ENCODE peak calls at places on chromosomes 4 and X, in eight cellular contexts. V is mammary epithelial cell; I is testis; P is CD4-positive, CD25-positive, alpha-beta regulatory T cell; Q is neural progenitor cell; Z is hepatocyte; U is psoas muscle; R is fibroblast of lung. W is an unnamed sample. For H3K4me1, the result is how much of the 10 kb centered on the place peaks cover.

GRCh38 chr4:36709986-36710385 is 428.6 kb downstream of the DTHD1 start:
- DNase-seq in V (no peak), I (no peak), P (no peak), Q (no peak), Z (no peak), U (no peak), R (no peak), W (no peak)

GRCh38 chr4:29581469-29581868 is 1138.7 kb upstream of the PCDH7 start:
- DNase-seq in V (no peak), I (peak), P (no peak), Q (no peak), Z (peak), U (no peak), R (peak), W (peak)

GRCh38 chr4:54657194-54657555 is 582 bp upstream of the KIT start:
- DNase-seq in V (no peak), I (peak), P (no peak), Q (peak), Z (no peak), U (no peak), R (no peak), W (no peak)

GRCh38 chrX:20116087-20116574 is 576 bp downstream of the MAP7D2 start:
- DNase-seq in V (no peak), I (peak), P (no peak), Q (peak), Z (no peak), U (no peak), R (no peak), W (no peak)

GRCh38 chr4:82500106-82500738 is 61.6 kb downstream of the TMEM150C start:
- DNase-seq in V (no peak), I (no peak), P (no peak), Q (no peak), Z (no peak), U (no peak), R (peak), W (peak)

GRCh38 chrX:37350034-37350365 is 836 bp downstream of the PRRG1 start:
- DNase-seq in V (peak), I (no peak), P (no peak), Q (no peak), Z (peak), U (no peak), R (peak), W (peak)

GRCh38 chrX:68699960-68700746 is 52.7 kb downstream of the STARD8 start:
- DNase-seq in V (peak), I (no peak), P (no peak), Q (no peak), Z (no peak), U (no peak), R (no peak), W (no peak)

GRCh38 chr4:164531336-164531735 is 222.6 kb upstream of the SMIM31 start:
- DNase-seq in V (peak), I (no peak), P (no peak), Q (no peak), Z (peak), U (no peak), R (no peak), W (no peak)

GRCh38 chr4:40046311-40046980 is 10.2 kb upstream of the N4BP2 start:
- DNase-seq in V (peak), I (no peak), P (no peak), Q (no peak), Z (peak), U (no peak), R (peak), W (peak)

GRCh38 chr4:96035727-96036126 is 195.8 kb downstream of the PDHA2 start:
- DNase-seq in V (peak), I (peak), P (no peak), Q (peak), Z (no peak), U (no peak), R (peak), W (peak)

GRCh38 chr4:77065382-77065781 is 10.4 kb downstream of the CCNI start:
- DNase-seq in V (peak), I (no peak), P (no peak), Q (no peak), Z (no peak), U (no peak), R (no peak), W (peak)

GRCh38 chr4:121077496-121077895 is 5.2 kb upstream of the NDNF start:
- DNase-seq in V (no peak), I (no peak), P (no peak), Q (no peak), Z (no peak), U (no peak), R (no peak), W (no peak)

GRCh38 chrX:38232287-38232686 is 11.6 kb upstream of the SRPX start:
- DNase-seq in V (peak), I (no peak), P (no peak), Q (no peak), Z (no peak), U (no peak), R (peak), W (peak)

GRCh38 chr4:94177822-94178221 is 29.8 kb upstream of the SMARCAD1 start:
- DNase-seq in V (no peak), I (no peak), P (no peak), Q (peak), Z (no peak), U (no peak), R (no peak), W (no peak)

GRCh38 chr4:185710487-185710995 is 101.5 kb downstream of the SORBS2 start:
- DNase-seq in V (peak), I (no peak), P (no peak), Q (no peak), Z (no peak), U (no peak), R (no peak), W (no peak)

GRCh38 chr4:149980941-149981340 is 97.3 kb upstream of the DCLK2 start:
- DNase-seq in V (peak), I (peak), P (peak), Q (peak), Z (peak), U (peak), R (peak), W (peak)

GRCh38 chr4:130238121-130238520 is 1142.2 kb downstream of the C4orf33 start:
- DNase-seq in V (no peak), I (no peak), P (no peak), Q (no peak), Z (no peak), U (no peak), R (no peak), W (peak)

GRCh38 chr4:122827258-122827887 is 742 bp downstream of the FGF2 start:
- DNase-seq in V (peak), I (peak), P (peak), Q (peak), Z (peak), U (peak), R (peak), W (peak)

GRCh38 chrX:131975851-131976250 is 47.3 kb upstream of the STK26 start:
- DNase-seq in V (no peak), I (no peak), P (no peak), Q (no peak), Z (no peak), U (no peak), R (no peak), W (peak)

GRCh38 chr4:110170861-110171260 is 27.6 kb downstream of the ELOVL6 start:
- DNase-seq in V (no peak), I (no peak), P (no peak), Q (peak), Z (no peak), U (no peak), R (no peak), W (no peak)

GRCh38 chr4:65669008-65669971 is 999 bp downstream of the EPHA5 start:
- DNase-seq in V (no peak), I (no peak), P (no peak), Q (peak), Z (peak), U (no peak), R (peak), W (peak)
- H3K4me3 ChIP-seq in V (no peak), I (peak), P (no peak), Q (peak), Z (peak), U (peak), R (peak), W (peak)

DNA sequence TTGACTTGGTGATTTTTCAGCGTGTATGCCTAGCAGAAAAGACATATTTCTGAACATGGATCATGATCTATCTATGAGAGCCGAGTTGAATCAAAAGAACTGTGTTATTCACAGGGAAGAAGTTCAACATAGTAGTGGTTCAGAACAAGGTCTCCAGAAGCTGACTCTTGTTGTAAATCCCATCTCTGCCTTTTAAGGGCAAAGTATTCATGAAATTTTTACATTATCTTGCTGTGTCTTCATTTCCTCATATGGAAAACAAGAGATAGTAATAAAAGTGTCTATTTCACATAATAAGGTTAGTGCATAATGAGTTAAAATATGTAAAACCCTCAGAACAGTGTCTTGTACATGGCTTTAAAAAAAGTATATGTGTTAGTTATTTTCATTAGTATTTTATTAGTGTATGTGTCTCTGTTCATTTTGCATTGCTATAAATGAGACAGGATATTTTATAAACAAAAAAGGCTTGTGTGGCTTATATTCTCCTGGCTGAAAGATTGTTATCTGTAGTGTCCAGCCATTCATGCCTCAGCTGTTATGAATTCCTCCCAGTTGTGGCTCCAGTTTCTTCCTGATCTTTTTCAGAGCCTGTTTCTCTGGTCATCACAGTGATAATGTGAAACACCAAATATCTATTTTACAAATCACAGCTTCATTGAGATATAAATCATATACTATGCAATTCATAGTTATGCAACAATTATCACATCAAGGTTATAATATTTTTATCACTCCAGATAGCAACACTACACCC is 1351.3 kb downstream of the STIM2 start:
- DNase-seq in V (no peak), I (no peak), P (no peak), Q (no peak), Z (no peak), U (no peak), R (no peak), W (peak)
- H3K4me1 ChIP-seq in V (under half), I (under half), P (under half), Q (under half), Z (under half), U (under half), R (under half), W (under half)

GRCh38 chrX:130108647-130109428 is 1.5 kb downstream of the ELF4 start:
- DNase-seq in V (peak), I (no peak), P (peak), Q (no peak), Z (peak), U (peak), R (no peak), W (peak)
- H3K4me3 ChIP-seq in V (peak), I (no peak), P (peak), Q (no peak), Z (peak), U (peak), R (peak), W (peak)

GRCh38 chr4:176014583-176015108 is 51.0 kb upstream of the WDR17 start:
- DNase-seq in V (no peak), I (no peak), P (no peak), Q (no peak), Z (no peak), U (no peak), R (no peak), W (no peak)

GRCh38 chr4:176013466-176014247 is 52.0 kb upstream of the WDR17 start:
- DNase-seq in V (no peak), I (no peak), P (no peak), Q (no peak), Z (no peak), U (no peak), R (no peak), W (no peak)

GRCh38 chr4:176005766-176006165 is 59.9 kb upstream of the WDR17 start:
- DNase-seq in V (no peak), I (no peak), P (no peak), Q (no peak), Z (no peak), U (no peak), R (no peak), W (no peak)

GRCh38 chr4:176009254-176009653 is 56.4 kb upstream of the WDR17 start:
- DNase-seq in V (no peak), I (no peak), P (no peak), Q (no peak), Z (no peak), U (no peak), R (no peak), W (no peak)

DNA sequence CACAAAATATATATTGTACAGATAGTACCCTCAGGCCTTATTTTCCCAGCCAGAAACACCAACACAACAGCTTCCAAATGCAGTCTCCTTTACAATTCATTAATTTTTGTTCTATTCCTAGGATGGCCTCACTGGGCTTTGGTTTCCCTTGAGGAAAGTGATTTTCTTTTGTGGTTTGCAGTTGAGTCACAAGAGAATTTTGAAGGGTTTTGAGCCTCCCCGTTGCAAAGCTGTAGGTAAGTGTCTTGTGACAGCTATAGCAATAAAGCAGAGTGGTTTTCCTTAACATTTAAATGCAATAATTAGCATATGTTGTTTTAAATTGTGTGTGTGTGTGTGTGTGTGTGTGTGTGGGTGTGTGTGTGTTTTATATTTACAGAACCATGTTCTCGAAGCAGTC is 54.1 kb upstream of the WDR17 start:
- DNase-seq in V (peak), I (no peak), P (no peak), Q (no peak), Z (no peak), U (no peak), R (no peak), W (no peak)
- H3K4me1 ChIP-seq in V (under half), I (under half), P (under half), Q (under half), Z (under half), U (under half), R (under half), W (under half)

DNA sequence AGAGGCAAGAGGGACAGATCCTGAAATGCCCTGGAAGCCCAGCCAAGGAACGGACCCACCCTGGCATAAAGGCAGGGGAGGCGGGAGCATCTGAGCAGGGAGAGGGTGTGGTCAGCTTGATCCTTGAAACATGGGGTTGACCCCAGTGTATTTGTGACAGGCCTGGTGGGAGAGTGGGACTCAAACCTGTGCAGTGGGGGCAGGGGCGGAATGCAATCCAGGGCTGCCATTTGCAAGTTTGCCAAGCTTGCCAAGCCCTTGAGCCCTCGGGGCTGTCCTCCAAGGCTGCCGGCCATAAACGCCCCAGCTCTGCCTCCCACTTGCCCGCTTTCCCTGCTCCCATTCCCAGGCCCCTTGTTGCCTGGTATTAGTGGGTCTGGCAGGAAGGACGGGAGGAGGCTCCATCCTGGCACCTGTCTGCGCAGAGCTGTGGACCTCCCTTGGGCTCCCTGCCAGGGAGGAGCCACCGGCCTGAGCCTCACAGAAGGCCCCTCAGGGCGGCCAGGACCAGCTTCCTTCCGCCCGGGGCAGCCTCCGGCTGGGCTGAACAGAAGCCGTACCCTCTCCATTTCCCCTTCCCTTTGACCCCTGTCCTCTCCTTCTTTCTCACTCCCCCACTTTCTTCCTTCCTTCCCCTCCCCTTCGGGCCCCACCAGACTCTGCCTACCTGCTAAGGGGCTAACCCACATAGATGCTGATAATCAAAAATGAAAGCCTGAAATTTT is 661 bp downstream of the S100P start:
- DNase-seq in V (no peak), I (no peak), P (peak), Q (no peak), Z (no peak), U (no peak), R (no peak), W (no peak)
- H3K4me3 ChIP-seq in V (no peak), I (no peak), P (no peak), Q (no peak), Z (no peak), U (no peak), R (no peak), W (no peak)

GRCh38 chr4:140719693-140720092 is 36.5 kb downstream of the TBC1D9 start:
- DNase-seq in V (no peak), I (no peak), P (no peak), Q (no peak), Z (no peak), U (no peak), R (no peak), W (no peak)
- H3K4me1 ChIP-seq in V (under half), I (under half), P (under half), Q (under half), Z (under half), U (under half), R (under half), W (under half)

GRCh38 chr4:173256825-173257224 is 77.3 kb downstream of the HMGB2 start:
- DNase-seq in V (no peak), I (no peak), P (no peak), Q (no peak), Z (no peak), U (no peak), R (no peak), W (no peak)
- H3K4me3 ChIP-seq in V (no peak), I (no peak), P (no peak), Q (no peak), Z (no peak), U (no peak), R (no peak), W (no peak)

DNA sequence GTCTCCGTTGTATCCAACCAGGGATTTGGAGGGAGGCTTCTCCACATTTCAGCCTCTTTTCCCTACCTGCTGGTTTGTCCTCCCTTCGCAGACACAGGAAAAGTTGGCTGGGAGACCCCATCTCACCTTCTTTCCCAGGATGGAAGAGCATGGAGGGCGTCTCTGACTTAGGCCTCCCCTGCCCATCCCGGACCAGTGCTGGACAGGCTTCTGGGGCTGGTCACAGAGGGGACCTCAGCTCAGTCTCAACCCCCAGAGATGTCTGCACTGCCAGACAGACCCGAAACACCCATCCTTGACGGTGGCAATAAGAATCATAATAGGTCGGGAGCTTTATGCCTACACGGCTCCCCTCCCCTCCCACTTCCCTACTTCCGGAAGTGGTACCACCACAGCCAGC is 1.6 kb downstream of the WFS1 start:
- DNase-seq in V (no peak), I (no peak), P (no peak), Q (no peak), Z (no peak), U (no peak), R (no peak), W (no peak)
- H3K4me1 ChIP-seq in V (under half), I (half or more), P (under half), Q (under half), Z (under half), U (under half), R (under half), W (half or more)

DNA sequence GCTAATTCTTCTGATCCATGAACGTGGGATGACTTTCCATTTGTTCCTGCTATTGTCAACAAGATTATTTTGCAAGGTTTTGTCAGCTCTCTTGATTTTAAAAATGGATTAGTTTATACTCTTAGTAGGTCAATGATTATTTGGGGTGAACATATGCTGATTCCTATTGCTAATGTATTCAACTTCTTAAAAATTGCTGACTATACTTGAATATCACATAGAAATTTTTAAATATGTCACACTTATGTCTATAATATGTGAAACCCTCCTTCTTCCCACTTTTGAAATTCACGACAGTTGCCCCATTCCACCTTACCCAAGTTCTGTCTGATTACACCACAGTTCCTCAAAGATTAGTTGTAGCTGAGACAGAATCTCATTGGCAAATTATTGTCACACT is 465.7 kb upstream of the TENM3 start:
- DNase-seq in V (no peak), I (no peak), P (no peak), Q (no peak), Z (no peak), U (no peak), R (no peak), W (no peak)
- H3K4me3 ChIP-seq in V (no peak), I (no peak), P (no peak), Q (no peak), Z (no peak), U (no peak), R (no peak), W (no peak)

W was measured in adipocyte.